ENCODE peak calls at places on chromosomes 16 and 17, in five cellular contexts. One of them, this sample, is unnamed.

GRCh38 chr17:41620583-41621434 is 3.6 kb downstream of the KRT17 start:
- DNase-seq in HepG2: no peak
- DNase-seq in K562: no peak
- DNase-seq in GM23338: no peak
- DNase-seq in HCT116: no peak
- DNase-seq in this sample: peak; percentile 39

GRCh38 chr16:75003931-75004330 is 5.1 kb downstream of the ZNRF1 start:
- DNase-seq in HCT116: no peak
- DNase-seq in GM23338: no peak
- DNase-seq in K562: no peak
- DNase-seq in HepG2: no peak
- DNase-seq in this sample: no peak

GRCh38 chr16:10039220-10040096 is 142.8 kb downstream of the GRIN2A start:
- DNase-seq in K562: no peak
- DNase-seq in HCT116: no peak
- DNase-seq in HepG2: no peak
- DNase-seq in GM23338: peak; percentile 75
- DNase-seq in this sample: no peak

GRCh38 chr17:61127960-61128359 is 271.7 kb upstream of the TBX2 start:
- DNase-seq in K562: no peak
- DNase-seq in HepG2: no peak
- DNase-seq in GM23338: no peak
- DNase-seq in HCT116: no peak
- DNase-seq in this sample: no peak

GRCh38 chr16:88637797-88638196 is 575 bp upstream of the IL17C start:
- DNase-seq in HCT116: no peak
- DNase-seq in K562: no peak
- DNase-seq in HepG2: no peak
- DNase-seq in GM23338: no peak
- DNase-seq in this sample: no peak

GRCh38 chr17:16439867-16440351 is 24.5 kb downstream of the TRPV2 start:
- DNase-seq in HCT116: no peak
- DNase-seq in HepG2: no peak
- DNase-seq in K562: no peak
- DNase-seq in GM23338: no peak
- DNase-seq in this sample: no peak

GRCh38 chr17:45234641-45235040 is 13.0 kb downstream of the FMNL1 start:
- DNase-seq in HepG2: peak; percentile 69
- DNase-seq in K562: peak; percentile 62
- DNase-seq in GM23338: peak; percentile 90
- DNase-seq in HCT116: no peak
- DNase-seq in this sample: no peak

GRCh38 chr16:86387461-86388440 is 122.6 kb upstream of the FOXF1 start:
- DNase-seq in HCT116: peak; percentile 63
- DNase-seq in HepG2: no peak
- DNase-seq in K562: peak; percentile 28
- DNase-seq in GM23338: no peak
- DNase-seq in this sample: no peak

GRCh38 chr16:10339777-10340752 is 45.8 kb upstream of the ATF7IP2 start:
- DNase-seq in GM23338: no peak
- DNase-seq in HCT116: no peak
- DNase-seq in HepG2: no peak
- DNase-seq in K562: no peak
- DNase-seq in this sample: no peak

GRCh38 chr17:80263253-80264047 is 2.8 kb downstream of the RNF213 start:
- DNase-seq in GM23338: peak; percentile 42
- DNase-seq in K562: peak; percentile 49
- DNase-seq in HCT116: no peak
- DNase-seq in HepG2: peak; percentile 98
- DNase-seq in this sample: no peak

GRCh38 chr16:84270071-84270470 is 24.6 kb upstream of the WFDC1 start:
- DNase-seq in GM23338: no peak
- DNase-seq in HepG2: no peak
- DNase-seq in HCT116: no peak
- DNase-seq in K562: no peak
- DNase-seq in this sample: no peak

GRCh38 chr16:83717814-83718213 is 90.0 kb upstream of the HSBP1 start:
- DNase-seq in GM23338: no peak
- DNase-seq in HCT116: no peak
- DNase-seq in HepG2: no peak
- DNase-seq in K562: no peak
- DNase-seq in this sample: no peak

GRCh38 chr17:60149691-60150582 is at the start of gene CA4:
- DNase-seq in K562: no peak
- DNase-seq in GM23338: peak; percentile 72
- DNase-seq in HCT116: no peak
- DNase-seq in HepG2: no peak
- DNase-seq in this sample: no peak

GRCh38 chr17:68513932-68514331 is 1.7 kb downstream of the PRKAR1A start:
- DNase-seq in HCT116: no peak
- DNase-seq in HepG2: no peak
- DNase-seq in K562: no peak
- DNase-seq in GM23338: no peak
- DNase-seq in this sample: no peak

GRCh38 chr16:637081-638018 is 1.2 kb upstream of the METTL26 start:
- DNase-seq in HCT116: no peak
- DNase-seq in K562: peak; percentile 100
- DNase-seq in GM23338: peak; percentile 90
- DNase-seq in HepG2: peak; percentile 37
- DNase-seq in this sample: no peak

GRCh38 chr16:54930034-54930938 is at the start of gene IRX5:
- DNase-seq in HCT116: peak; percentile 63
- DNase-seq in HepG2: no peak
- DNase-seq in GM23338: peak; percentile 91
- DNase-seq in K562: peak; percentile 81
- DNase-seq in this sample: no peak

GRCh38 chr17:62882878-62883277 is 74.8 kb upstream of the MARCHF10 start:
- DNase-seq in GM23338: no peak
- DNase-seq in K562: no peak
- DNase-seq in HCT116: no peak
- DNase-seq in HepG2: no peak
- DNase-seq in this sample: no peak

GRCh38 chr16:64122177-64122576 is 999.7 kb downstream of the CDH11 start:
- DNase-seq in K562: no peak
- DNase-seq in HCT116: no peak
- DNase-seq in GM23338: no peak
- DNase-seq in HepG2: no peak
- DNase-seq in this sample: no peak

GRCh38 chr16:70294385-70295029 is 4.5 kb upstream of the DDX19B start:
- DNase-seq in HepG2: no peak
- DNase-seq in HCT116: no peak
- DNase-seq in GM23338: peak; percentile 35
- DNase-seq in K562: no peak
- DNase-seq in this sample: no peak

GRCh38 chr17:43695968-43696865 is 34.5 kb upstream of the MEOX1 start:
- DNase-seq in GM23338: no peak
- DNase-seq in HepG2: no peak
- DNase-seq in K562: no peak
- DNase-seq in HCT116: no peak
- DNase-seq in this sample: no peak

GRCh38 chr16:22027633-22028032 is 19.7 kb downstream of the MOSMO start:
- DNase-seq in K562: no peak
- DNase-seq in HCT116: no peak
- DNase-seq in GM23338: no peak
- DNase-seq in HepG2: no peak
- DNase-seq in this sample: no peak

GRCh38 chr17:61970030-61970429 is 42.2 kb upstream of the INTS2 start:
- DNase-seq in GM23338: no peak
- DNase-seq in HepG2: no peak
- DNase-seq in HCT116: no peak
- DNase-seq in K562: no peak
- DNase-seq in this sample: no peak

GRCh38 chr16:15647615-15648014 is 2.4 kb upstream of the NDE1 start:
- DNase-seq in HepG2: no peak
- DNase-seq in GM23338: no peak
- DNase-seq in K562: no peak
- DNase-seq in HCT116: no peak
- DNase-seq in this sample: no peak

GRCh38 chr16:57536306-57537193 is at the start of gene CCDC102A:
- DNase-seq in GM23338: peak; percentile 74
- DNase-seq in K562: peak; percentile 70
- DNase-seq in HCT116: no peak
- DNase-seq in HepG2: no peak
- DNase-seq in this sample: no peak

GRCh38 chr17:19364699-19365498 is 2.4 kb upstream of the B9D1 start:
- DNase-seq in HepG2: peak; percentile 70
- DNase-seq in K562: no peak
- DNase-seq in HCT116: no peak
- DNase-seq in GM23338: no peak
- DNase-seq in this sample: no peak

GRCh38 chr16:70737377-70738082 is 51.7 kb upstream of the MTSS2 start:
- DNase-seq in K562: no peak
- DNase-seq in HCT116: no peak
- DNase-seq in GM23338: no peak
- DNase-seq in HepG2: no peak
- DNase-seq in this sample: no peak

GRCh38 chr16:50578147-50578546 is 30.0 kb downstream of the NKD1 start:
- DNase-seq in K562: no peak
- DNase-seq in HCT116: no peak
- DNase-seq in GM23338: no peak
- DNase-seq in HepG2: no peak
- DNase-seq in this sample: no peak

GRCh38 chr17:8709006-8709405 is 35.6 kb downstream of the CCDC42 start:
- DNase-seq in HepG2: no peak
- DNase-seq in K562: no peak
- DNase-seq in HCT116: no peak
- DNase-seq in GM23338: no peak
- DNase-seq in this sample: no peak

GRCh38 chr17:8131844-8132441 is 8.0 kb upstream of the HES7 start:
- DNase-seq in GM23338: no peak
- DNase-seq in HCT116: no peak
- DNase-seq in K562: no peak
- DNase-seq in HepG2: no peak
- DNase-seq in this sample: no peak

GRCh38 chr16:10738231-10739077 is 5.2 kb upstream of the NUBP1 start:
- DNase-seq in GM23338: peak; percentile 15
- DNase-seq in HCT116: peak; percentile 79
- DNase-seq in HepG2: peak; percentile 92
- DNase-seq in K562: peak; percentile 58
- DNase-seq in this sample: no peak

GRCh38 chr17:65553009-65553645 is 8.3 kb downstream of the AXIN2 start:
- DNase-seq in K562: no peak
- DNase-seq in GM23338: no peak
- DNase-seq in HepG2: no peak
- DNase-seq in HCT116: no peak
- DNase-seq in this sample: no peak

GRCh38 chr17:81245665-81246342 is 6.7 kb downstream of the NDUFAF8 start:
- DNase-seq in HCT116: no peak
- DNase-seq in HepG2: no peak
- DNase-seq in K562: no peak
- DNase-seq in GM23338: no peak
- DNase-seq in this sample: no peak

GRCh38 chr17:71099003-71099710 is 929.8 kb downstream of the KCNJ2 start:
- DNase-seq in GM23338: no peak
- DNase-seq in HCT116: no peak
- DNase-seq in K562: no peak
- DNase-seq in HepG2: no peak
- DNase-seq in this sample: no peak

GRCh38 chr16:88772871-88773811 is 11.9 kb downstream of the PIEZO1 start:
- DNase-seq in HCT116: no peak
- DNase-seq in GM23338: no peak
- DNase-seq in HepG2: no peak
- DNase-seq in K562: peak; percentile 71
- DNase-seq in this sample: no peak

GRCh38 chr16:49495596-49496355 is 122.2 kb downstream of the C16orf78 start:
- DNase-seq in HepG2: no peak
- DNase-seq in HCT116: no peak
- DNase-seq in K562: no peak
- DNase-seq in GM23338: no peak
- DNase-seq in this sample: no peak

GRCh38 chr17:73592531-73592961 is 51.7 kb downstream of the SDK2 start:
- DNase-seq in K562: no peak
- DNase-seq in HepG2: no peak
- DNase-seq in GM23338: no peak
- DNase-seq in HCT116: no peak
- DNase-seq in this sample: no peak

GRCh38 chr17:61470530-61471136 is 18.4 kb downstream of the TBX4 start:
- DNase-seq in GM23338: peak; percentile 39
- DNase-seq in K562: no peak
- DNase-seq in HCT116: no peak
- DNase-seq in HepG2: no peak
- DNase-seq in this sample: no peak

GRCh38 chr17:3596804-3597464 is 12.3 kb downstream of the TRPV1 start:
- DNase-seq in K562: no peak
- DNase-seq in HCT116: no peak
- DNase-seq in GM23338: peak; percentile 26
- DNase-seq in HepG2: no peak
- DNase-seq in this sample: no peak
- TF ChIP-seq EZH2 in K562: no peak
- TF ChIP-seq EZH2 in HCT116: no peak
- TF ChIP-seq EZH2 in GM23338: no peak
- TF ChIP-seq EZH2 in HepG2: no peak
- TF ChIP-seq EZH2 in this sample: no peak

DNA sequence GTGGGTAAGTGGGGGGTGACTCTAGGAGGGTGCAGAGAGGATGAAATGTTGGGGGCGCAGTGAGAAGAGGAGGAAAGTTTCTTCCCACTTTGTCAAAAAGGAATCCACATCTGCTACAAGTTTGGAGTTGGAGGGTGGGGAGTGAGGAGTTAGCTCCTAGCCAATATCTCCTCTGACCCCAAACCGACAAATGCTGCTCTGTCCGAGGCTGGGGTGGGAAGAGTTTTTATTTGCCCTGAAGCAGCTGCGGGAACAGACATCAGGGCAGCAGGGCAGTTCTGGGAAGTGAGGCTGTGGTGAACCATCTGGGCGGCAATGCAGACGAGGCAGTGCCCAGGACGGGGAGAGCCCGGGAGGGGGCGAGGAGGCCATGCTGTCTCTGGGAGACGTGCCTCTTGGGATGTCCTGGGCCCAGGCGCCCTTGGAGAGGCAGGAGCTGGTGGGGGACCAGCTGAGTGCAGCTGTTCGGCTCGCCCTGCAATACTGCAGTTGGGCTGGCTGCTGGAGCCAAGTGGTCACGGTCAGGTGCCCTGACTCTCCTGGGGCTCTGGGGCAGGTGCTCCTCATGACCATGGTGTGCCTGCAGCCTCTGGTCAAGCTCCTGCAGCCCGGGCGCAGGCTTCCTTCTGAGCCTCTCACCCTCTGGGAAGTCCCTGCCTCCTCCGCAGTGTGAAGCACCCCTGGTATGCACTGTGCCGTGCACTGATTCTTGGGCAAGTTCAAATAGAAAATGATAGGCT is 6.4 kb upstream of the SOCS3 start:
- DNase-seq in GM23338: peak; percentile 48
- DNase-seq in K562: no peak
- DNase-seq in HCT116: no peak
- DNase-seq in HepG2: no peak
- DNase-seq in this sample: no peak
- TF ChIP-seq POLR2AphosphoS5 in GM23338: no peak
- TF ChIP-seq POLR2AphosphoS5 in K562: no peak
- TF ChIP-seq POLR2AphosphoS5 in HCT116: no peak
- TF ChIP-seq POLR2AphosphoS5 in HepG2: no peak
- TF ChIP-seq POLR2AphosphoS5 in this sample: no peak

GRCh38 chr17:30345089-30345433 is 11.2 kb upstream of the TMIGD1 start:
- DNase-seq in GM23338: no peak
- DNase-seq in K562: no peak
- DNase-seq in HepG2: no peak
- DNase-seq in HCT116: no peak
- DNase-seq in this sample: no peak
- H3K27ac ChIP-seq in GM23338: no peak overlapping the region
- H3K27ac ChIP-seq in K562: peak overlapping the region; percentile 30
- H3K27ac ChIP-seq in HepG2: peak overlapping the region; percentile 97
- H3K27ac ChIP-seq in HCT116: no peak overlapping the region
- H3K27ac ChIP-seq in this sample: no peak overlapping the region

GRCh38 chr16:47141773-47142468 is 1.8 kb downstream of the NETO2 start:
- DNase-seq in K562: peak; percentile 80
- DNase-seq in HCT116: peak; percentile 85
- DNase-seq in HepG2: peak; percentile 90
- DNase-seq in GM23338: peak; percentile 97
- DNase-seq in this sample: peak; percentile 10
- TF ChIP-seq EZH2 in K562: no peak
- TF ChIP-seq EZH2 in HCT116: no peak
- TF ChIP-seq EZH2 in HepG2: peak; percentile 82
- TF ChIP-seq EZH2 in GM23338: no peak
- TF ChIP-seq EZH2 in this sample: no peak

This sample was measured in SK-N-MC.